ENCODE peak calls at places on chromosome 18, in eight cellular contexts. U is cerebellum; P is activated naive CD8-positive, alpha-beta T cell treated with anti-CD3 and anti-CD28 coated beads, Interleukin-2, amount 50 U/mL, for 16 hours; S is EL; V is NCI-H446; Q is stimulated activated CD4-positive, alpha-beta T cell treated with anti-CD3 and anti-CD28 coated beads, TNF-alpha, amount 100 ng/mL, for 4 hours; G is head of caudate nucleus; Y is MCF 10A. J is an unnamed sample.
A peak's percentile ranks its signal among the peaks of the same experiment; 100 is the strongest.

GRCh38 chr18:64165906-64166305 is 17.0 kb upstream of the LINC00305 start:
- DNase-seq in U (no peak), P (no peak), S (no peak), V (no peak), Q (no peak), G (no peak), Y (peak; percentile 55), J (no peak)

GRCh38 chr18:73646196-73646595 is 501.4 kb downstream of the FBXO15 start:
- DNase-seq in U (no peak), P (no peak), S (peak; percentile 23), V (no peak), Q (no peak), G (no peak), Y (peak; percentile 62), J (peak; percentile 41)

GRCh38 chr18:77131100-77131651 is 1.4 kb downstream of the MBP start:
- DNase-seq in U (no peak), P (no peak), S (no peak), V (no peak), Q (peak; percentile 59), G (no peak), Y (peak; percentile 49), J (peak; percentile 26)

GRCh38 chr18:43869451-43870008 is 592.2 kb upstream of the SYT4 start:
- DNase-seq in U (no peak), P (no peak), S (peak; percentile 13), V (peak; percentile 57), Q (no peak), G (no peak), Y (peak; percentile 58), J (no peak)

GRCh38 chr18:4544131-4544530 is 89.0 kb upstream of the DLGAP1 start:
- DNase-seq in U (no peak), P (no peak), S (no peak), V (no peak), Q (no peak), G (no peak), Y (no peak), J (no peak)

GRCh38 chr18:48200631-48201336 is 208.4 kb downstream of the ZBTB7C start:
- DNase-seq in U (no peak), P (no peak), S (no peak), V (no peak), Q (no peak), G (no peak), Y (no peak), J (no peak)

GRCh38 chr18:2303517-2304238 is 267.6 kb downstream of the METTL4 start:
- DNase-seq in U (no peak), P (no peak), S (peak; percentile 64), V (no peak), Q (no peak), G (no peak), Y (peak; percentile 60), J (peak; percentile 62)

GRCh38 chr18:55321268-55322175 is 266.5 kb downstream of the TCF4 start:
- DNase-seq in U (peak; percentile 76), P (no peak), S (peak; percentile 93), V (peak; percentile 76), Q (no peak), G (peak; percentile 95), Y (peak; percentile 75), J (peak; percentile 90)

GRCh38 chr18:35458677-35459441 is 38.9 kb downstream of the INO80C start:
- DNase-seq in U (no peak), P (no peak), S (peak; percentile 92), V (no peak), Q (no peak), G (no peak), Y (peak; percentile 74), J (peak; percentile 97)

GRCh38 chr18:55764382-55764781 is 176.4 kb upstream of the TCF4 start:
- DNase-seq in U (no peak), P (no peak), S (no peak), V (no peak), Q (no peak), G (no peak), Y (no peak), J (no peak)

GRCh38 chr18:49563130-49563540 is 1.3 kb downstream of the LIPG start:
- DNase-seq in U (no peak), P (no peak), S (no peak), V (no peak), Q (no peak), G (no peak), Y (peak; percentile 90), J (peak; percentile 37)

J was measured in dermis blood vessel endothelial cell.